ENCODE peak calls at places on chromosomes 1 and 21, in eight cellular contexts. T, J, P, I, L, O, Z and Q are unnamed samples.
A peak's percentile ranks its signal among the peaks of the same experiment; 100 is the strongest.

GRCh38 chr1:173562813-173563212 is 40.1 kb downstream of the SLC9C2 start:
- DNase-seq in T (no peak), J (peak; percentile 7), P (no peak), I (no peak), L (peak; percentile 53), O (no peak), Z (no peak), Q (no peak)

GRCh38 chr1:183185941-183186490 is at the start of gene LAMC2:
- DNase-seq in T (peak; percentile 55), J (no peak), P (no peak), I (no peak), L (peak; percentile 93), O (peak; percentile 42), Z (no peak), Q (no peak)

GRCh38 chr1:156160744-156161181 is 7.4 kb downstream of the SEMA4A start:
- DNase-seq in T (peak; percentile 70), J (peak; percentile 82), P (peak; percentile 83), I (peak; percentile 89), L (no peak), O (peak; percentile 75), Z (peak; percentile 61), Q (no peak)

GRCh38 chr1:119467857-119468666 is 38.9 kb upstream of the HSD3B1 start:
- DNase-seq in T (peak; percentile 80), J (no peak), P (no peak), I (no peak), L (no peak), O (no peak), Z (no peak), Q (no peak)

GRCh38 chr1:157411769-157412168 is 140.5 kb downstream of the FCRL5 start:
- DNase-seq in T (no peak), J (no peak), P (no peak), I (peak; percentile 17), L (no peak), O (no peak), Z (no peak), Q (no peak)

GRCh38 chr1:59013276-59013927 is 229.6 kb upstream of the JUN start:
- DNase-seq in T (no peak), J (peak; percentile 55), P (peak; percentile 80), I (peak; percentile 71), L (no peak), O (peak; percentile 77), Z (no peak), Q (peak; percentile 50)

GRCh38 chr1:163844393-163844948 is 522.7 kb downstream of the NUF2 start:
- DNase-seq in T (no peak), J (no peak), P (peak; percentile 83), I (no peak), L (peak; percentile 8), O (peak; percentile 27), Z (no peak), Q (peak; percentile 92)

GRCh38 chr1:30991852-30992606 is 73.5 kb downstream of the PUM1 start:
- DNase-seq in T (no peak), J (no peak), P (no peak), I (no peak), L (no peak), O (peak; percentile 65), Z (no peak), Q (no peak)

GRCh38 chr1:89125571-89126233 is at the start of gene GBP2:
- DNase-seq in T (no peak), J (peak; percentile 63), P (peak; percentile 80), I (peak; percentile 80), L (peak; percentile 84), O (peak; percentile 94), Z (peak; percentile 20), Q (peak; percentile 42)

GRCh38 chr1:62429581-62429980 is 7.3 kb upstream of the USP1 start:
- DNase-seq in T (no peak), J (no peak), P (no peak), I (no peak), L (no peak), O (no peak), Z (no peak), Q (no peak)

GRCh38 chr1:210328746-210329488 is at the start of gene HHAT:
- DNase-seq in T (no peak), J (peak; percentile 84), P (peak; percentile 81), I (peak; percentile 78), L (peak; percentile 86), O (peak; percentile 82), Z (peak; percentile 48), Q (peak; percentile 33)

GRCh38 chr1:245609354-245609753 is 454.6 kb downstream of the KIF26B start:
- DNase-seq in T (peak; percentile 30), J (no peak), P (no peak), I (no peak), L (peak; percentile 54), O (peak; percentile 31), Z (no peak), Q (no peak)

GRCh38 chr1:228283476-228284147 is 75.8 kb downstream of the OBSCN start:
- DNase-seq in T (no peak), J (no peak), P (no peak), I (no peak), L (no peak), O (no peak), Z (no peak), Q (no peak)

GRCh38 chr1:69787151-69787550 is 219.4 kb downstream of the LRRC7 start:
- DNase-seq in T (no peak), J (no peak), P (no peak), I (no peak), L (no peak), O (no peak), Z (no peak), Q (no peak)

GRCh38 chr1:7561331-7561921 is 209.7 kb upstream of the VAMP3 start:
- DNase-seq in T (no peak), J (peak; percentile 58), P (peak; percentile 24), I (peak; percentile 58), L (no peak), O (peak; percentile 37), Z (no peak), Q (no peak)

GRCh38 chr1:235972316-235973090 is 92.4 kb downstream of the NID1 start:
- DNase-seq in T (no peak), J (peak; percentile 52), P (peak; percentile 95), I (peak; percentile 27), L (peak; percentile 5), O (peak; percentile 88), Z (no peak), Q (peak; percentile 77)

GRCh38 chr1:920506-920905 is 3.2 kb upstream of the SAMD11 start:
- DNase-seq in T (no peak), J (no peak), P (no peak), I (no peak), L (no peak), O (no peak), Z (no peak), Q (no peak)

GRCh38 chr1:232142403-232143314 is 487.3 kb downstream of the SIPA1L2 start:
- DNase-seq in T (no peak), J (peak; percentile 88), P (peak; percentile 99), I (peak; percentile 60), L (peak; percentile 71), O (peak; percentile 32), Z (no peak), Q (peak; percentile 97)

GRCh38 chr1:168628807-168629206 is 52.4 kb downstream of the XCL1 start:
- DNase-seq in T (no peak), J (peak; percentile 92), P (peak; percentile 31), I (no peak), L (peak; percentile 98), O (peak; percentile 38), Z (no peak), Q (peak; percentile 33)

GRCh38 chr1:230026572-230026971 is 40.5 kb upstream of the GALNT2 start:
- DNase-seq in T (no peak), J (no peak), P (no peak), I (no peak), L (no peak), O (peak; percentile 20), Z (no peak), Q (no peak)

GRCh38 chr1:229572286-229572685 is 13.8 kb upstream of the ABCB10 start:
- DNase-seq in T (peak; percentile 22), J (no peak), P (no peak), I (no peak), L (no peak), O (no peak), Z (no peak), Q (no peak)

GRCh38 chr21:35940074-35940927 is 120.0 kb downstream of the SETD4 start:
- DNase-seq in T (peak; percentile 73), J (peak; percentile 78), P (peak; percentile 82), I (peak; percentile 88), L (peak; percentile 86), O (peak; percentile 79), Z (no peak), Q (peak; percentile 31)

GRCh38 chr21:41425954-41426655 is at the start of gene MX1:
- DNase-seq in T (no peak), J (peak; percentile 84), P (peak; percentile 41), I (peak; percentile 58), L (peak; percentile 55), O (peak; percentile 59), Z (peak; percentile 88), Q (no peak)

GRCh38 chr1:215539803-215540575 is 27.1 kb upstream of the KCTD3 start:
- DNase-seq in T (no peak), J (peak; percentile 28), P (peak; percentile 36), I (peak; percentile 46), L (peak; percentile 74), O (no peak), Z (no peak), Q (no peak)

GRCh38 chr1:225973158-225973557 is 26.0 kb downstream of the SDE2 start:
- DNase-seq in T (peak; percentile 54), J (no peak), P (no peak), I (no peak), L (peak; percentile 49), O (no peak), Z (no peak), Q (no peak)

GRCh38 chr21:42255825-42256224 is 36.9 kb downstream of the ABCG1 start:
- DNase-seq in T (no peak), J (no peak), P (no peak), I (no peak), L (no peak), O (no peak), Z (no peak), Q (no peak)

GRCh38 chr21:26572668-26573381 is at the start of gene CYYR1:
- DNase-seq in T (peak; percentile 15), J (no peak), P (peak; percentile 1), I (peak; percentile 58), L (no peak), O (peak; percentile 28), Z (no peak), Q (no peak)

GRCh38 chr1:192439373-192440025 is 122.7 kb downstream of the RGS21 start:
- DNase-seq in T (no peak), J (peak; percentile 89), P (peak; percentile 44), I (peak; percentile 68), L (peak; percentile 83), O (peak; percentile 84), Z (no peak), Q (peak; percentile 1)

GRCh38 chr1:183580281-183580682 is 10.0 kb downstream of the NCF2 start:
- DNase-seq in T (no peak), J (peak; percentile 44), P (peak; percentile 37), I (peak; percentile 85), L (peak; percentile 54), O (peak; percentile 24), Z (no peak), Q (no peak)

GRCh38 chr21:18340387-18340942 is 63.1 kb downstream of the TMPRSS15 start:
- DNase-seq in T (no peak), J (no peak), P (no peak), I (no peak), L (peak; percentile 29), O (peak; percentile 30), Z (no peak), Q (no peak)